ENCODE peak calls at places on chromosomes 16 and 17, in five cellular contexts. F is AG10803, J is astrocyte of the spinal cord, W is A549, I is HFFc6. G is an unnamed sample.

GRCh38 chr17:43171761-43172487 is 910 bp downstream of the NBR1 start:
- DNase-seq in W (peak), I (peak), J (peak), F (peak), G (no peak)

GRCh38 chr16:58459344-58460218 is 40.4 kb upstream of the NDRG4 start:
- DNase-seq in F (no peak), J (peak), I (peak), W (peak), G (no peak)

GRCh38 chr17:22484826-22485225 is 792.5 kb downstream of the KCNJ18 start:
- DNase-seq in W (no peak), I (no peak), F (no peak), J (no peak), G (no peak)

GRCh38 chr16:88961031-88961430 is 16.0 kb downstream of the CBFA2T3 start:
- DNase-seq in J (no peak), F (no peak), I (no peak), W (no peak), G (no peak)

GRCh38 chr17:58176200-58176599 is 9.4 kb downstream of the OR4D2 start:
- DNase-seq in W (no peak), I (no peak), F (peak), J (peak), G (no peak)

GRCh38 chr16:64730261-64730660 is 391.6 kb downstream of the CDH11 start:
- DNase-seq in F (no peak), I (no peak), J (peak), W (no peak), G (no peak)

GRCh38 chr17:19317359-19318095 is 45.0 kb downstream of the B9D1 start:
- DNase-seq in I (no peak), W (no peak), J (peak), F (peak), G (no peak)

GRCh38 chr16:1466968-1467521 is 7.8 kb downstream of the CLCN7 start:
- DNase-seq in I (no peak), F (no peak), W (no peak), J (no peak), G (no peak)

GRCh38 chr16:20784204-20784603 is 20.4 kb downstream of the ACSM3 start:
- DNase-seq in I (no peak), W (no peak), J (no peak), F (no peak), G (no peak)

GRCh38 chr16:88406096-88407041 is 23.6 kb downstream of the ZNF469 start:
- DNase-seq in J (no peak), I (no peak), W (no peak), F (no peak), G (no peak)

GRCh38 chr16:69555867-69556266 is 9.9 kb upstream of the NFAT5 start:
- DNase-seq in I (no peak), F (no peak), J (no peak), W (no peak), G (no peak)

GRCh38 chr17:17732444-17732843 is 51.2 kb downstream of the RAI1 start:
- DNase-seq in J (no peak), W (no peak), I (no peak), F (no peak), G (no peak)

GRCh38 chr17:19867094-19867653 is 562 bp downstream of the ULK2 start:
- DNase-seq in I (peak), F (peak), J (peak), W (peak), G (peak)

GRCh38 chr17:41211845-41212466 is 14.5 kb upstream of the KRTAP9-2 start:
- DNase-seq in I (peak), F (peak), J (peak), W (peak), G (no peak)

GRCh38 chr17:12866244-12866643 is 76.9 kb downstream of the ARHGAP44 start:
- DNase-seq in W (no peak), F (no peak), I (no peak), J (no peak), G (no peak)

GRCh38 chr16:16143038-16143763 is 80.1 kb downstream of the ABCC6 start:
- DNase-seq in J (no peak), I (peak), W (peak), F (no peak), G (no peak)

GRCh38 chr16:49012961-49013726 is 268.5 kb downstream of the CBLN1 start:
- DNase-seq in J (no peak), W (no peak), F (no peak), I (no peak), G (no peak)

GRCh38 chr17:32111141-32111771 is 31.0 kb upstream of the RHOT1 start:
- DNase-seq in F (no peak), I (peak), W (no peak), J (peak), G (no peak)

GRCh38 chr16:80055831-80056230 is 455.3 kb upstream of the MAF start:
- DNase-seq in W (no peak), I (no peak), J (no peak), F (no peak), G (no peak)

GRCh38 chr16:54026456-54026855 is 260.1 kb downstream of the IRX3 start:
- DNase-seq in J (peak), I (peak), F (peak), W (no peak), G (no peak)

GRCh38 chr17:13671771-13672170 is 70.0 kb upstream of the HS3ST3A1 start:
- DNase-seq in J (peak), F (peak), I (no peak), W (no peak), G (no peak)

GRCh38 chr17:82862758-82863645 is 23.2 kb upstream of the ZNF750 start:
- DNase-seq in F (no peak), J (no peak), W (no peak), I (no peak), G (no peak)

GRCh38 chr16:74766729-74767128 is 7.9 kb downstream of the FA2H start:
- DNase-seq in F (no peak), J (no peak), I (no peak), W (no peak), G (no peak)

GRCh38 chr17:17536702-17537101 is 40.5 kb upstream of the RASD1 start:
- DNase-seq in J (no peak), I (no peak), W (peak), F (no peak), G (no peak)

GRCh38 chr16:4700380-4700996 is 7.1 kb downstream of the NUDT16L1 start:
- DNase-seq in I (no peak), F (no peak), W (no peak), J (no peak), G (no peak)

GRCh38 chr16:83959621-83960434 is 6.8 kb downstream of the OSGIN1 start:
- DNase-seq in I (no peak), W (no peak), F (no peak), J (no peak), G (no peak)

GRCh38 chr17:47218896-47219430 is 9.8 kb downstream of the MYL4 start:
- DNase-seq in W (no peak), I (no peak), J (no peak), F (no peak), G (no peak)

GRCh38 chr16:25110392-25110947 is 1.1 kb upstream of the LCMT1 start:
- DNase-seq in J (no peak), I (no peak), W (no peak), F (no peak), G (no peak)

GRCh38 chr16:64453643-64454042 is 668.2 kb downstream of the CDH11 start:
- DNase-seq in I (no peak), F (no peak), J (no peak), W (no peak), G (no peak)

GRCh38 chr17:1047177-1047885 is 50.4 kb downstream of the TIMM22 start:
- DNase-seq in F (no peak), W (no peak), J (peak), I (no peak), G (no peak)
- TF ChIP-seq CTCF in F (no peak), W (no peak), J (no peak), I (no peak), G (no peak)

GRCh38 chr16:73339821-73340220 is 291.9 kb upstream of the ZFHX3 start:
- DNase-seq in W (no peak), I (no peak), J (no peak), F (no peak), G (no peak)
- TF ChIP-seq CTCF in W (no peak), I (no peak), J (no peak), F (no peak), G (no peak)

GRCh38 chr17:81523139-81524062 is 4.8 kb upstream of the FSCN2 start:
- DNase-seq in F (peak), I (peak), J (no peak), W (no peak), G (no peak)
- TF ChIP-seq CTCF in F (peak), I (peak), J (peak), W (no peak), G (peak)

GRCh38 chr16:3003582-3004270 is 9.0 kb upstream of the CLDN9 start:
- DNase-seq in I (peak), W (peak), F (peak), J (peak), G (peak)
- TF ChIP-seq CTCF in I (peak), W (peak), F (peak), J (peak), G (peak)

GRCh38 chr16:9665851-9666271 is 516.4 kb downstream of the GRIN2A start:
- DNase-seq in W (no peak), F (no peak), J (no peak), I (no peak), G (no peak)

GRCh38 chr16:9666834-9667480 is 515.3 kb downstream of the GRIN2A start:
- DNase-seq in F (no peak), I (no peak), W (no peak), J (no peak), G (no peak)

DNA sequence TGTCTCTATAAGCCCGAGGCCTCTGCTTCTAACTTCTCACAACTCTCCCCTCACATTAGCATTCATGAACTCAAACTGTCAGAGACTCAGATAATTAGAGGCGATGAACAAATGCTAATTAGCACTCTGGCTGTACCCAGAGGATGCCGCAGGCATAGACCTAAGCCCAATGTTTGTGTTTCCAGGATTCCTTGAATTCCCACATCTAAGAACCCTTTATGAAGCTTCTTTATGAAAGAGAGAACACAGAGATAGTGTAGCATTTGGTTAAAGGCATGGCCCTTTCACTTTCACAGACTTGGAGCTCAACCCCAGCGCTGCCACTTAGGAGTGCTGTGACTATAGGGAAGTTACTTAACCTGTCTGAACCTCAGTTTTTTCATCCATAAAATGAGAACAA is 512.2 kb downstream of the GRIN2A start:
- DNase-seq in I (no peak), J (no peak), F (no peak), W (no peak), G (no peak)
- TF ChIP-seq CTCF in I (no peak), J (no peak), F (no peak), W (no peak), G (no peak)

GRCh38 chr17:27747462-27748359 is 52.6 kb downstream of the NOS2 start:
- DNase-seq in W (no peak), I (no peak), F (no peak), J (no peak), G (no peak)
- TF ChIP-seq CTCF in W (no peak), I (peak), F (peak), J (peak), G (peak)

GRCh38 chr16:85415196-85415988 is 197.7 kb upstream of the GSE1 start:
- DNase-seq in W (no peak), I (no peak), F (no peak), J (no peak), G (no peak)
- TF ChIP-seq CTCF in W (no peak), I (no peak), F (no peak), J (no peak), G (no peak)

GRCh38 chr16:29806641-29807425 is 504 bp downstream of the MAZ start:
- DNase-seq in W (no peak), F (no peak), J (peak), I (no peak), G (peak)

GRCh38 chr16:29804455-29805231 is 1.7 kb upstream of the MAZ start:
- DNase-seq in F (peak), W (no peak), I (no peak), J (peak), G (no peak)

GRCh38 chr16:29806096-29806579 is at the start of gene MAZ:
- DNase-seq in W (no peak), J (no peak), F (no peak), I (peak), G (peak)

GRCh38 chr16:29804020-29804419 is 2.3 kb upstream of the MAZ start:
- DNase-seq in W (no peak), J (no peak), F (no peak), I (no peak), G (no peak)

DNA sequence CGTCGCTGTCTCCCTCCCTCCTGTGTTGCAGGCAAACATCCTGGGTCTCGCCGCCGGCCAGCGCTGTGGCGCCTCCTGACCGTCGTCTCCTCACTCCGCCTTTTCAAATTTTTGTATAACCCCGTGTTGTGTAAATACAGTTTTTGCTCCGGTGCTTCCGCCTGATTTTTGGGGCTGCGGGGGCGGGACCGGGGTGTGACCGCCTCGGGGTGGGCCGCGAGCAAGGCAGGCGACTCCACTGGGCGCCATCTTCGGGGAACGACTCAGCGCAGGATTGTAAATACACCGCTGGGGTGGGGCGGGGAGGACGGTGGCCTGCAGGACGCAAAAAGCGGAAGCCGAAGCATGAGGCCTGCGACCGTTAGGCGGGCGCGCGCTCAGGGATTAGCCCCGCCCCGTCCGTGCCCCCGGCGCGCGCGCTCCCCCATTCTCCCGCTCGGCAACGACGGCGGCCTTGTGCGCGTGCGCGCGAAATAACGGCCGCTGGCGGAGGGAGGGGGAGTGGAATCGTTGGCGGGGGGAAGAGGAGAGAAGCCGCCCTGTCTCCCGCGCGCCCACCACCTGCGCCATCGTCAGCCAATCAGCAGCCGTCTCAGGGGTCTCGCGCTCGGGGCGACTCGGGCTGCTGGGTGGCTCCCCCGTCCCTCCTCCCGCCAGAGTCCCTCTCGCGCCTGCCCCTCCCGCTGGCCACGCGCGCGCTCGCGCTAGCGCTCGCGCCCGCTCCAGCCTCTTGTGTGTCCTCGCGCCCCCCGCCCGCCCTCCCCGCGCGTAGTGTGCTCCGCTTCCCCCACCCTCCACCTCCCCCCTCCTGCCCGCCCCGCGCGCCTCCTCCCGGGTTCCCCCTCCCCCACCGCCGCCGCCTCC is 865 bp upstream of the MAZ start:
- DNase-seq in I (peak), J (peak), W (peak), F (peak), G (peak)
- TF ChIP-seq CTCF in I (peak), J (no peak), W (no peak), F (no peak), G (no peak)

G was measured in GM13977.